ENCODE peak calls at places on chromosomes 12 and 14, in four cellular contexts. J, C, I and O are unnamed samples.

GRCh38 chr14:67620217-67620789 is 583 bp downstream of the ARG2 start:
- DNase-seq in J (no peak), I (peak), C (peak), O (no peak)

GRCh38 chr12:94761559-94761958 is 111.2 kb upstream of the TMCC3 start:
- DNase-seq in I (no peak), C (no peak), J (peak), O (peak)

GRCh38 chr12:28222081-28222700 is 31.9 kb downstream of the CCDC91 start:
- DNase-seq in J (peak), I (no peak), C (no peak), O (no peak)

GRCh38 chr12:91870872-91871707 is 274.6 kb downstream of the BTG1 start:
- DNase-seq in I (no peak), J (no peak), C (no peak), O (no peak)

GRCh38 chr14:23185046-23185445 is 1.6 kb upstream of the SLC7A8 start:
- DNase-seq in I (no peak), C (no peak), J (no peak), O (peak)

GRCh38 chr14:75426332-75427125 is 1.3 kb upstream of the JDP2 start:
- DNase-seq in C (peak), J (no peak), I (no peak), O (no peak)

GRCh38 chr14:50608302-50608851 is 48.4 kb downstream of the ATL1 start:
- DNase-seq in I (no peak), J (peak), C (no peak), O (peak)

GRCh38 chr14:97282210-97282609 is 485.0 kb downstream of the VRK1 start:
- DNase-seq in C (no peak), I (no peak), J (no peak), O (no peak)

GRCh38 chr12:16165506-16165905 is 112.0 kb downstream of the SLC15A5 start:
- DNase-seq in I (no peak), C (peak), J (peak), O (peak)

GRCh38 chr12:42686514-42687172 is 97.1 kb upstream of the PRICKLE1 start:
- DNase-seq in C (no peak), I (no peak), J (peak), O (no peak)

GRCh38 chr12:64025174-64025958 is 180.9 kb downstream of the SRGAP1 start:
- DNase-seq in J (no peak), I (no peak), C (no peak), O (no peak)

GRCh38 chr12:117155278-117156060 is 34.8 kb downstream of the FBXO21 start:
- DNase-seq in I (no peak), J (peak), C (no peak), O (peak)

GRCh38 chr14:99689266-99690236 is 5.5 kb downstream of the CYP46A1 start:
- DNase-seq in I (no peak), C (no peak), J (no peak), O (no peak)

GRCh38 chr12:49633703-49634311 is 10.4 kb downstream of the PRPF40B start:
- DNase-seq in J (no peak), I (no peak), C (no peak), O (no peak)

GRCh38 chr14:69543341-69544249 is 31.1 kb downstream of the CCDC177 start:
- DNase-seq in C (peak), J (peak), I (no peak), O (peak)

GRCh38 chr12:123064356-123064755 is 83.9 kb downstream of the ARL6IP4 start:
- DNase-seq in J (no peak), I (no peak), C (peak), O (no peak)

GRCh38 chr12:62581288-62582064 is 114.8 kb downstream of the MON2 start:
- DNase-seq in I (no peak), C (peak), J (peak), O (peak)

GRCh38 chr12:117361905-117362304 is 479 bp upstream of the NOS1 start:
- DNase-seq in J (no peak), I (peak), C (no peak), O (no peak)

GRCh38 chr14:74963705-74964271 is 8.4 kb upstream of the PGF start:
- DNase-seq in I (no peak), C (no peak), J (peak), O (peak)

GRCh38 chr12:78403136-78403535 is 461.4 kb upstream of the SYT1 start:
- DNase-seq in J (peak), C (no peak), I (no peak), O (peak)

GRCh38 chr14:68208218-68208617 is 388.6 kb downstream of the RAD51B start:
- DNase-seq in C (no peak), I (no peak), J (peak), O (peak)

GRCh38 chr12:122870867-122871664 is 24.9 kb downstream of the VPS37B start:
- DNase-seq in C (no peak), I (peak), J (peak), O (peak)

GRCh38 chr14:47040490-47040889 is 388.9 kb upstream of the RPL10L start:
- DNase-seq in C (peak), J (peak), I (no peak), O (no peak)

GRCh38 chr12:62435337-62436163 is 31.1 kb upstream of the MON2 start:
- DNase-seq in J (peak), I (peak), C (peak), O (peak)

GRCh38 chr14:100610511-100611217 is 23.4 kb upstream of the BEGAIN start:
- DNase-seq in C (no peak), I (peak), J (peak), O (no peak)

GRCh38 chr14:34685819-34686428 is 28.5 kb downstream of the CFL2 start:
- DNase-seq in J (no peak), C (no peak), I (no peak), O (no peak)

GRCh38 chr12:87054225-87054624 is 798.0 kb upstream of the MGAT4C start:
- DNase-seq in J (peak), C (no peak), I (no peak), O (no peak)

GRCh38 chr14:90503582-90503981 is 106.8 kb downstream of the CALM1 start:
- DNase-seq in I (no peak), J (no peak), C (no peak), O (no peak)

GRCh38 chr14:64937821-64938193 is 4.7 kb downstream of the GPX2 start:
- DNase-seq in I (no peak), J (peak), C (no peak), O (peak)

GRCh38 chr12:1642513-1642912 is 13.5 kb downstream of the WNT5B start:
- DNase-seq in C (no peak), J (no peak), I (no peak), O (no peak)

GRCh38 chr12:17216156-17216555 is 610.2 kb upstream of the LMO3 start:
- DNase-seq in J (no peak), I (no peak), C (peak), O (no peak)

GRCh38 chr14:33842299-33842698 is 108.6 kb downstream of the EGLN3 start:
- DNase-seq in I (no peak), C (no peak), J (peak), O (no peak)

GRCh38 chr12:79194595-79194994 is 330.0 kb downstream of the SYT1 start:
- DNase-seq in I (no peak), C (no peak), J (peak), O (no peak)